ENCODE peak calls at places on chromosomes 2 and 18, in seven cellular contexts. V is neural crest cell; S is astrocyte of the cerebellum; W is stimulated activated CD4-positive, alpha-beta T cell treated with anti-CD3 and anti-CD28 coated beads, TNF-alpha, amount 100 ng/mL, for 1 hour; A is HEK293T; M is HFFc6; P is LHCN-M2. H is an unnamed sample.

GRCh38 chr2:224085246-224085645 is 46.2 kb upstream of the SERPINE2 start:
- DNase-seq in S (no peak), V (no peak), A (no peak), M (peak; percentile 71), W (no peak), P (peak; percentile 85), H (no peak)

GRCh38 chr2:149690825-149691224 is 103.2 kb upstream of the MMADHC start:
- DNase-seq in S (no peak), A (no peak), W (no peak), P (no peak), V (no peak), M (no peak), H (no peak)

GRCh38 chr2:158733430-158733755 is 61.7 kb upstream of the DAPL1 start:
- DNase-seq in V (no peak), P (no peak), A (no peak), M (no peak), S (peak; percentile 51), W (no peak), H (no peak)

GRCh38 chr2:202529389-202529788 is 105.4 kb upstream of the FAM117B start:
- DNase-seq in A (no peak), P (peak; percentile 28), S (peak; percentile 60), V (no peak), W (no peak), M (peak; percentile 7), H (no peak)

GRCh38 chr2:95311821-95312542 is 14.8 kb downstream of the KCNIP3 start:
- DNase-seq in W (no peak), V (no peak), S (no peak), A (no peak), M (no peak), P (no peak), H (no peak)

GRCh38 chr2:41994177-41994576 is 53.6 kb upstream of the PKDCC start:
- DNase-seq in A (no peak), P (peak; percentile 46), W (no peak), V (no peak), M (no peak), S (no peak), H (no peak)

GRCh38 chr18:34339155-34339554 is 114.4 kb upstream of the NOL4 start:
- DNase-seq in A (no peak), W (no peak), M (no peak), S (no peak), V (no peak), P (no peak), H (no peak)

GRCh38 chr2:114925296-114926255 is 483.1 kb downstream of the DPP10 start:
- DNase-seq in W (no peak), S (no peak), M (no peak), V (no peak), A (no peak), P (no peak), H (no peak)

GRCh38 chr2:31002510-31002909 is 135.7 kb downstream of the GALNT14 start:
- DNase-seq in A (no peak), V (no peak), M (no peak), S (no peak), P (no peak), W (no peak), H (no peak)

GRCh38 chr2:241064802-241065354 is 37.2 kb downstream of the MTERF4 start:
- DNase-seq in V (no peak), A (no peak), W (no peak), S (no peak), M (no peak), P (no peak), H (no peak)

GRCh38 chr2:187544371-187545080 is 9.7 kb downstream of the TFPI start:
- DNase-seq in S (no peak), W (no peak), M (no peak), P (peak; percentile 44), V (no peak), A (no peak), H (no peak)

GRCh38 chr18:48348739-48349138 is 60.4 kb downstream of the ZBTB7C start:
- DNase-seq in S (no peak), M (no peak), W (no peak), P (no peak), A (no peak), V (no peak), H (no peak)

GRCh38 chr2:11778923-11779757 is 32.7 kb downstream of the LPIN1 start:
- DNase-seq in V (peak; percentile 83), M (peak; percentile 36), P (peak; percentile 57), A (peak; percentile 86), S (peak; percentile 20), W (peak; percentile 77), H (peak; percentile 61)

GRCh38 chr2:61029533-61029932 is 11.5 kb upstream of the PUS10 start:
- DNase-seq in V (no peak), A (no peak), P (no peak), W (no peak), S (no peak), M (no peak), H (no peak)

GRCh38 chr2:61670591-61671503 is 132.7 kb upstream of the XPO1 start:
- DNase-seq in A (no peak), P (peak; percentile 56), M (peak; percentile 47), S (no peak), V (no peak), W (no peak), H (no peak)

GRCh38 chr18:28208268-28208667 is 31.3 kb upstream of the CDH2 start:
- DNase-seq in M (no peak), S (no peak), V (no peak), A (no peak), W (no peak), P (no peak), H (no peak)

GRCh38 chr2:58466803-58467202 is 225.7 kb upstream of the FANCL start:
- DNase-seq in A (no peak), M (no peak), P (no peak), W (no peak), S (no peak), V (no peak), H (no peak)

GRCh38 chr2:69499242-69499641 is 62.0 kb upstream of the NFU1 start:
- DNase-seq in V (no peak), W (no peak), S (no peak), P (no peak), M (no peak), A (no peak), H (no peak)

GRCh38 chr18:58412844-58413666 is 215.8 kb downstream of the ALPK2 start:
- DNase-seq in V (no peak), M (no peak), P (no peak), S (no peak), W (no peak), A (no peak), H (no peak)

GRCh38 chr18:79788096-79789085 is 9.3 kb upstream of the KCNG2 start:
- DNase-seq in S (no peak), W (no peak), V (no peak), P (no peak), M (no peak), A (no peak), H (no peak)

GRCh38 chr2:160984426-160985077 is 175.7 kb upstream of the TANK start:
- DNase-seq in A (no peak), M (no peak), P (no peak), S (no peak), W (no peak), V (no peak), H (no peak)

GRCh38 chr2:86370579-86370978 is 33.2 kb upstream of the REEP1 start:
- DNase-seq in S (no peak), A (no peak), W (no peak), V (no peak), M (no peak), P (no peak), H (no peak)

GRCh38 chr2:157160131-157160530 is 97.4 kb upstream of the GALNT5 start:
- DNase-seq in W (no peak), S (no peak), M (no peak), A (no peak), V (no peak), P (no peak), H (no peak)

GRCh38 chr2:181771355-181771754 is 91.0 kb upstream of the NEUROD1 start:
- DNase-seq in M (no peak), S (no peak), A (no peak), V (no peak), P (peak; percentile 52), W (no peak), H (no peak)

H was measured in NT2/D1.